ENCODE peak calls at places on chromosomes 6 and 20, in four cellular contexts. L is K562, A is HepG2, K is GM12878. Q is an unnamed sample.

GRCh38 chr20:3408251-3408637 is 775 bp upstream of the DNAAF9 start:
- DNase-seq in L (no peak), K (no peak), A (no peak), Q (no peak)

GRCh38 chr6:168222261-168222660 is 97.3 kb downstream of the DACT2 start:
- DNase-seq in L (no peak), A (no peak), K (no peak), Q (no peak)

GRCh38 chr6:26215200-26216014 is 128.2 kb downstream of the HFE start:
- DNase-seq in K (no peak), L (peak), A (peak), Q (no peak)

GRCh38 chr6:109448615-109449014 is 7.0 kb downstream of the MICAL1 start:
- DNase-seq in K (no peak), L (no peak), A (no peak), Q (no peak)

GRCh38 chr20:42494290-42494689 is 695.4 kb downstream of the PTPRT start:
- DNase-seq in L (no peak), A (no peak), K (no peak), Q (no peak)

GRCh38 chr20:56429496-56429895 is 17.4 kb downstream of the CASS4 start:
- DNase-seq in L (peak), A (no peak), K (no peak), Q (no peak)

GRCh38 chr20:51326241-51326819 is 216.2 kb downstream of the NFATC2 start:
- DNase-seq in K (no peak), L (peak), A (peak), Q (peak)

GRCh38 chr6:4518506-4518905 is 257.7 kb upstream of the CDYL start:
- DNase-seq in A (no peak), K (peak), L (no peak), Q (no peak)

GRCh38 chr6:85372188-85372914 is 77.5 kb upstream of the NT5E start:
- DNase-seq in K (no peak), A (peak), L (no peak), Q (no peak)

GRCh38 chr6:88426005-88426404 is 259.9 kb upstream of the CNR1 start:
- DNase-seq in K (no peak), L (peak), A (no peak), Q (no peak)

GRCh38 chr20:45450097-45450818 is 19.3 kb upstream of the WFDC2 start:
- DNase-seq in L (peak), A (peak), K (no peak), Q (no peak)

GRCh38 chr6:75116946-75117345 is 88.9 kb downstream of the COL12A1 start:
- DNase-seq in K (no peak), L (no peak), A (no peak), Q (no peak)
- TF ChIP-seq CTCF in K (no peak), L (no peak), A (no peak), Q (no peak)

GRCh38 chr6:42452171-42453026 is 673 bp upstream of the TRERF1 start:
- DNase-seq in L (peak), A (no peak), K (no peak), Q (peak)
- TF ChIP-seq ATF2 in L (no peak), A (no peak), K (no peak), Q (no peak)

DNA sequence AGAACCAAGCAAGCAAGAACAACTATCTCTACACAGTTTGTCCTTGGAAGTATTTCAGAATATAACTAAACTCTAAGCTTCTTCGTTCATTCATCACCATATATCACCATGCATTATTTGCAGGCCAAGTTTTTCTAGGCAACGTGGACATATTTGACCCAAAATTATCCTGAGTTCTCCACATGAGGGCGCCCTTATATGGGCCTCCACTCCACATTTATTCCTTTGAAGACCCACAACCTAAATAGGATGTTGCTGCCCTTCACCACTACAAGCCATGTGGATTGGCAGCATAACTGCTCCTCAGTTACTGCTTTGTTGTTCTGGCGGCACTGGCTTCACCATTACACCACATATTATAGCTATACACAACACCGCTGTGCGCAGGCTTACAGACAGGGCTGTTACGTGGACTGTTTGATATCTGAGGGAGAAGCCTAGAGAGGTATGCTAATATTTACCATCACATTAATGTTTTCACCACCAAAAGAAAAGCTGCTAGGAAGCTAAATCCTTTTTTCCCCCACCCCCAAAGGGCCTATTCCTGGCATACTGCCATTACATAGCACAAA is 411.8 kb downstream of the C6orf118 start:
- DNase-seq in K (no peak), L (no peak), A (no peak), Q (peak)
- TF ChIP-seq TCF7 in K (no peak), L (no peak), A (no peak), Q (no peak)

GRCh38 chr6:8172510-8172909 is 70.2 kb upstream of the EEF1E1 start:
- DNase-seq in L (no peak), A (no peak), K (no peak), Q (no peak)

GRCh38 chr6:8174571-8174970 is 72.2 kb upstream of the EEF1E1 start:
- DNase-seq in A (no peak), K (no peak), L (no peak), Q (no peak)

GRCh38 chr6:8170754-8171153 is 68.4 kb upstream of the EEF1E1 start:
- DNase-seq in A (no peak), K (no peak), L (no peak), Q (no peak)

GRCh38 chr6:8166156-8166555 is 63.8 kb upstream of the EEF1E1 start:
- DNase-seq in K (no peak), L (no peak), A (peak), Q (no peak)

GRCh38 chr6:8170245-8170644 is 67.9 kb upstream of the EEF1E1 start:
- DNase-seq in A (no peak), L (no peak), K (no peak), Q (peak)
- TF ChIP-seq CTCF in A (no peak), L (no peak), K (no peak), Q (no peak)

GRCh38 chr6:7276199-7276524 is 36.8 kb downstream of the SSR1 start:
- DNase-seq in K (no peak), A (no peak), L (no peak), Q (no peak)
- TF ChIP-seq ATF2 in K (no peak), A (no peak), L (no peak), Q (no peak)

GRCh38 chr20:61664741-61665320 is 400.9 kb downstream of the TAF4 start:
- DNase-seq in K (no peak), A (no peak), L (no peak), Q (no peak)
- TF ChIP-seq TCF7 in K (no peak), A (no peak), L (no peak), Q (no peak)

GRCh38 chr6:72616406-72617015 is 5.4 kb upstream of the KCNQ5 start:
- DNase-seq in K (no peak), A (peak), L (peak), Q (no peak)
- TF ChIP-seq CTCF in K (peak), A (peak), L (peak), Q (no peak)

GRCh38 chr6:36516559-36516958 is 30.7 kb downstream of the STK38 start:
- DNase-seq in A (no peak), K (no peak), L (no peak), Q (no peak)
- TF ChIP-seq ATF2 in A (no peak), K (no peak), L (no peak), Q (no peak)

GRCh38 chr20:6008254-6008653 is 45.6 kb downstream of the LRRN4 start:
- DNase-seq in L (peak), K (no peak), A (peak), Q (no peak)

GRCh38 chr20:6007094-6007528 is 46.7 kb downstream of the LRRN4 start:
- DNase-seq in L (peak), A (peak), K (no peak), Q (no peak)

GRCh38 chr20:6012166-6012565 is 41.7 kb downstream of the LRRN4 start:
- DNase-seq in L (peak), A (no peak), K (no peak), Q (no peak)

GRCh38 chr20:6007529-6008103 is 46.2 kb downstream of the LRRN4 start:
- DNase-seq in K (no peak), L (no peak), A (peak), Q (no peak)

DNA sequence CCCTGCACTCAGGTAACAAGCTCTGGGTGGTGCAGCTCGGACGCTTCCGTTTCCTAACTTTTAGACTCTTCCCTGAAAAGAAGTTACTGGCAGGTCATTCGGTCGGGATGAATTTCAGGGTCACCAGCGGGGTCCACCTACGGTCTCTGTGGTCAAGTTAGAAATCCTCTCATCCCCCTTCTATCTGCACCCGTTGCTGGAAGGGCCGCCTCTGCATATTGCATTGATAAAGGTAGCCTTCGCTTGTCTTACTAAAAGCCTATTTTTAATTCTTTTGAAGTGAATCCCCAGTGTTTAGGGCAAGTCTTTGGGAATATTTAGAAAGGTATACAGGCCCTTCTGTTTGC is 47.3 kb downstream of the LRRN4 start:
- DNase-seq in K (no peak), A (no peak), L (no peak), Q (no peak)
- TF ChIP-seq TCF7 in K (no peak), A (no peak), L (no peak), Q (no peak)

Q was measured in WTC11.